ENCODE peak calls at places on chromosome 15, in six cellular contexts. C is GOT3, I is erythroblast, J is NCI-H1092, U is frontal cortex, H is GM13977. D is an unnamed sample.

GRCh38 chr15:85649372-85649771 is 145.4 kb downstream of the KLHL25 start:
- DNase-seq in C (no peak), I (no peak), J (no peak), U (no peak), H (peak), D (no peak)

GRCh38 chr15:41544650-41545015 is 576 bp upstream of the RPAP1 start:
- DNase-seq in C (no peak), I (no peak), J (no peak), U (no peak), H (no peak), D (no peak)

GRCh38 chr15:33098082-33099058 is 96.1 kb downstream of the FMN1 start:
- DNase-seq in C (no peak), I (no peak), J (no peak), U (no peak), H (no peak), D (no peak)

GRCh38 chr15:48298914-48299313 is 32.3 kb upstream of the DUT start:
- DNase-seq in C (no peak), I (no peak), J (no peak), U (no peak), H (no peak), D (no peak)

GRCh38 chr15:40826123-40827075 is 2.1 kb downstream of the PPP1R14D start:
- DNase-seq in C (no peak), I (peak), J (no peak), U (no peak), H (no peak), D (no peak)

GRCh38 chr15:94346272-94346671 is 114.9 kb downstream of the MCTP2 start:
- DNase-seq in C (no peak), I (no peak), J (no peak), U (no peak), H (no peak), D (no peak)

GRCh38 chr15:66108483-66109270 is 144.9 kb downstream of the MEGF11 start:
- DNase-seq in C (no peak), I (no peak), J (no peak), U (no peak), H (no peak), D (peak)

GRCh38 chr15:68057758-68058157 is 3.6 kb downstream of the PIAS1 start:
- DNase-seq in C (no peak), I (no peak), J (no peak), U (no peak), H (no peak), D (no peak)

GRCh38 chr15:52706091-52706490 is 26.9 kb upstream of the ATOSA start:
- DNase-seq in C (no peak), I (no peak), J (no peak), U (no peak), H (no peak), D (no peak)

GRCh38 chr15:59999558-60000112 is 4.5 kb upstream of the FOXB1 start:
- DNase-seq in C (no peak), I (no peak), J (no peak), U (no peak), H (no peak), D (no peak)

GRCh38 chr15:96619171-96619570 is 288.7 kb downstream of the NR2F2 start:
- DNase-seq in C (no peak), I (no peak), J (no peak), U (no peak), H (no peak), D (no peak)

GRCh38 chr15:62977952-62978811 is 64.4 kb upstream of the TPM1 start:
- DNase-seq in C (no peak), I (no peak), J (no peak), U (no peak), H (no peak), D (no peak)

GRCh38 chr15:23384371-23384770 is 29.8 kb downstream of the GOLGA8S start:
- DNase-seq in C (no peak), I (no peak), J (no peak), U (no peak), H (no peak), D (no peak)

GRCh38 chr15:75921732-75922703 is 18.3 kb downstream of the FBXO22 start:
- DNase-seq in C (no peak), I (peak), J (no peak), U (no peak), H (no peak), D (no peak)

GRCh38 chr15:57015897-57016296 is 97.5 kb downstream of the TCF12 start:
- DNase-seq in C (no peak), I (no peak), J (no peak), U (no peak), H (no peak), D (no peak)

GRCh38 chr15:68445351-68445750 is 13.4 kb upstream of the ITGA11 start:
- DNase-seq in C (no peak), I (no peak), J (no peak), U (no peak), H (no peak), D (no peak)